ENCODE peak calls at places on chromosome 9, in nine cellular contexts. T, S, W, Y, X, M, E, J and L are unnamed samples. For H3K4me1, the result is how much of the 10 kb centered on the place peaks cover.

GRCh38 chr9:92911496-92912475 is 33.9 kb upstream of the ZNF484 start:
- DNase-seq in T (no peak), S (peak), W (no peak), Y (peak), X (no peak), M (no peak), E (no peak), J (peak), L (no peak)

GRCh38 chr9:91949293-91949945 is 609 bp downstream of the ROR2 start:
- DNase-seq in T (no peak), S (no peak), W (peak), Y (peak), X (peak), M (peak), E (peak), J (peak), L (no peak)

GRCh38 chr9:97617939-97618416 is 15.2 kb downstream of the TSTD2 start:
- DNase-seq in T (no peak), S (no peak), W (no peak), Y (no peak), X (no peak), M (no peak), E (no peak), J (no peak), L (peak)

GRCh38 chr9:84789463-84789830 is 119.9 kb downstream of the NTRK2 start:
- DNase-seq in T (no peak), S (no peak), W (no peak), Y (no peak), X (no peak), M (no peak), E (no peak), J (no peak), L (no peak)

GRCh38 chr9:92631452-92632211 is 38.3 kb downstream of the IPPK start:
- DNase-seq in T (no peak), S (no peak), W (no peak), Y (no peak), X (no peak), M (no peak), E (no peak), J (no peak), L (no peak)

GRCh38 chr9:470795-471194 is 256.1 kb downstream of the DOCK8 start:
- DNase-seq in T (no peak), S (peak), W (no peak), Y (no peak), X (peak), M (no peak), E (no peak), J (no peak), L (peak)

GRCh38 chr9:30410273-30410672 is 1974.2 kb upstream of the ACO1 start:
- DNase-seq in T (no peak), S (no peak), W (no peak), Y (no peak), X (no peak), M (no peak), E (peak), J (no peak), L (no peak)

GRCh38 chr9:129868571-129869486 is 33.6 kb downstream of the USP20 start:
- DNase-seq in T (no peak), S (peak), W (no peak), Y (no peak), X (no peak), M (peak), E (no peak), J (no peak), L (no peak)

GRCh38 chr9:106869458-106869857 is 6.5 kb downstream of the ZNF462 start:
- DNase-seq in T (no peak), S (peak), W (no peak), Y (no peak), X (peak), M (no peak), E (no peak), J (no peak), L (no peak)

GRCh38 chr9:18361621-18362020 is 112.3 kb upstream of the ADAMTSL1 start:
- DNase-seq in T (no peak), S (no peak), W (no peak), Y (no peak), X (no peak), M (no peak), E (no peak), J (no peak), L (no peak)

GRCh38 chr9:6413365-6414263 is 615 bp downstream of the UHRF2 start:
- DNase-seq in T (no peak), S (peak), W (peak), Y (peak), X (peak), M (peak), E (peak), J (peak), L (peak)

GRCh38 chr9:129235931-129236331 is 57.9 kb upstream of the IER5L start:
- DNase-seq in T (no peak), S (no peak), W (no peak), Y (no peak), X (no peak), M (peak), E (no peak), J (no peak), L (peak)

GRCh38 chr9:96450613-96451544 is 910 bp downstream of the HABP4 start:
- DNase-seq in T (no peak), S (peak), W (peak), Y (peak), X (peak), M (no peak), E (peak), J (peak), L (peak)

GRCh38 chr9:34571180-34571800 is 18.2 kb downstream of the CNTFR start:
- DNase-seq in T (no peak), S (no peak), W (peak), Y (no peak), X (no peak), M (no peak), E (no peak), J (no peak), L (no peak)

GRCh38 chr9:131258186-131258585 is 18.1 kb downstream of the FAM78A start:
- DNase-seq in T (no peak), S (no peak), W (no peak), Y (no peak), X (peak), M (no peak), E (peak), J (no peak), L (no peak)

GRCh38 chr9:134951461-134951860 is 33.7 kb upstream of the FCN1 start:
- DNase-seq in T (no peak), S (no peak), W (no peak), Y (no peak), X (no peak), M (no peak), E (no peak), J (no peak), L (no peak)

GRCh38 chr9:22039258-22039657 is 30.2 kb upstream of the CDKN2B start:
- DNase-seq in T (no peak), S (peak), W (no peak), Y (no peak), X (no peak), M (no peak), E (no peak), J (no peak), L (no peak)

GRCh38 chr9:96061293-96061987 is 185.9 kb downstream of the ERCC6L2 start:
- DNase-seq in T (peak), S (peak), W (peak), Y (peak), X (peak), M (no peak), E (peak), J (peak), L (no peak)

GRCh38 chr9:113302792-113303418 is at the start of gene RNF183:
- DNase-seq in T (no peak), S (no peak), W (no peak), Y (peak), X (no peak), M (no peak), E (peak), J (peak), L (no peak)

GRCh38 chr9:130199605-130200004 is 27.4 kb downstream of the NCS1 start:
- DNase-seq in T (no peak), S (no peak), W (no peak), Y (no peak), X (peak), M (no peak), E (no peak), J (no peak), L (no peak)

GRCh38 chr9:105173836-105174235 is 70.6 kb upstream of the SLC44A1 start:
- DNase-seq in T (no peak), S (no peak), W (no peak), Y (no peak), X (no peak), M (no peak), E (no peak), J (no peak), L (no peak)

GRCh38 chr9:129624168-129624759 is 1.7 kb upstream of the NTMT1 start:
- DNase-seq in T (peak), S (peak), W (peak), Y (peak), X (peak), M (peak), E (peak), J (peak), L (peak)

GRCh38 chr9:5832093-5832542 is 799 bp downstream of the ERMP1 start:
- DNase-seq in T (no peak), S (no peak), W (no peak), Y (no peak), X (peak), M (peak), E (no peak), J (peak), L (peak)

GRCh38 chr9:126621056-126621918 is 7.6 kb downstream of the LMX1B start:
- DNase-seq in T (no peak), S (no peak), W (no peak), Y (no peak), X (no peak), M (no peak), E (peak), J (no peak), L (no peak)

GRCh38 chr9:97895695-97896332 is 26.5 kb downstream of the TRMO start:
- DNase-seq in T (peak), S (peak), W (no peak), Y (peak), X (peak), M (peak), E (peak), J (no peak), L (peak)

GRCh38 chr9:30065888-30066287 is 2318.6 kb upstream of the ACO1 start:
- DNase-seq in T (peak), S (peak), W (no peak), Y (no peak), X (no peak), M (no peak), E (no peak), J (no peak), L (no peak)

GRCh38 chr9:131436386-131436785 is 42.5 kb downstream of the PRRC2B start:
- DNase-seq in T (no peak), S (no peak), W (no peak), Y (peak), X (no peak), M (no peak), E (peak), J (no peak), L (no peak)

GRCh38 chr9:124220551-124221451 is 36.9 kb upstream of the NEK6 start:
- DNase-seq in T (no peak), S (peak), W (peak), Y (no peak), X (peak), M (no peak), E (no peak), J (no peak), L (no peak)

GRCh38 chr9:117249799-117250198 is 165.1 kb downstream of the ASTN2 start:
- DNase-seq in T (no peak), S (no peak), W (no peak), Y (no peak), X (no peak), M (no peak), E (no peak), J (no peak), L (no peak)

GRCh38 chr9:108041551-108041950 is 552.0 kb upstream of the KLF4 start:
- DNase-seq in T (no peak), S (peak), W (no peak), Y (no peak), X (peak), M (no peak), E (no peak), J (no peak), L (no peak)

GRCh38 chr9:126031116-126031515 is 283.9 kb downstream of the PBX3 start:
- DNase-seq in T (no peak), S (no peak), W (no peak), Y (no peak), X (no peak), M (no peak), E (no peak), J (no peak), L (no peak)

GRCh38 chr9:12403721-12404120 is 289.5 kb upstream of the TYRP1 start:
- DNase-seq in T (no peak), S (no peak), W (no peak), Y (no peak), X (no peak), M (no peak), E (no peak), J (no peak), L (no peak)

DNA sequence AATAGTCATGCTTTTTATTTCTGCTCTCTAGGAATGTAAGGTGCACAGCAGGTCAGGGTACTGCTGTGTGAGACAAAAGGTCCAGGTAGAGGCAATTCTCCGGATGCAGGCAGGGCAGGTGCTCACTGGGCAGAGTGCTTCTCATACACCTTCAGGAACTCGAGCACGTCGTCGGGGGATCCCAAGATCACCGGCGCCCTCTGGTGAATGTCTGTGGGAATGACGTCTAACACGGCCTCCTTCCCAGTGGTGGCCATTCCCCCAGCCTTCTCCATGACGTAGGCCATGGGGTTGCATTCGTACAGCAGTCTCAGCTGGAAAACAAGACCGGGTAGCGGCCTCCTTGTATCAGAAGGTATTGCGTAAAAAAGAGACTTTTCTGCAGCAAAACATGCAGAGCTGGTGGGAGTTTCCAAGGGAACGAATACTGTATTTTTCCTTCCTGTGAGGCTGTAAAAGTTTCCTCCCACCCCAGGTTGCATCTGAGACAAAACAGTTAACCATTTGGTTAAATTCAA is 9.7 kb upstream of the FBP2 start:
- DNase-seq in T (peak), S (peak), W (peak), Y (peak), X (peak), M (peak), E (peak), J (peak), L (peak)
- H3K4me1 ChIP-seq in T (under half), S (under half), W (under half), Y (under half), X (under half), M (under half), E (under half), J (under half), L (half or more)

DNA sequence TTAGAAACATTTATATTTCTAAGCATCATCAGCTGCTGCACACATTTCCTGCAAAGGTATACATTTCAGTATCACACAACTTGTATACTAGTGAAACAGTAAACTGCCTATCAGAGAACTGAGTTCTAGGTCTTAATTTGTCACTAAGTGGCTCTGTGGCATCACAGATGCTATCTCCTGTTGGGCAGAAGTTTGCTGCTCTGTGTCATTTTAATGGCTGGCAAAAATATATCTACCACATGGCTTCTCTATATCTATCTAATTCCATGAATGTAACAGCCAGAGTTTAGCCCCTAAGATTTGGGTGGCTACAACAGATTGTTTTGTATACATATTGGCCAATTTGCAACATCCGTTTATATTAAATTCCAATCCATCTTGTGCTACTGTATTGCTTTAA is 1231.9 kb upstream of the C9orf72 start:
- DNase-seq in T (no peak), S (no peak), W (peak), Y (no peak), X (no peak), M (no peak), E (no peak), J (no peak), L (no peak)
- H3K4me2 ChIP-seq in T (no peak), S (no peak), W (no peak), Y (no peak), X (no peak), M (no peak), E (no peak), J (no peak), L (no peak)

GRCh38 chr9:136194540-136194939 is 10.4 kb downstream of the LHX3 start:
- DNase-seq in T (no peak), S (no peak), W (no peak), Y (no peak), X (no peak), M (no peak), E (peak), J (no peak), L (no peak)

GRCh38 chr9:136198605-136199083 is 6.3 kb downstream of the LHX3 start:
- DNase-seq in T (no peak), S (no peak), W (peak), Y (peak), X (peak), M (no peak), E (peak), J (no peak), L (no peak)

GRCh38 chr9:136197372-136197875 is 7.5 kb downstream of the LHX3 start:
- DNase-seq in T (no peak), S (no peak), W (no peak), Y (no peak), X (no peak), M (no peak), E (peak), J (no peak), L (no peak)

GRCh38 chr9:136197930-136198604 is 6.9 kb downstream of the LHX3 start:
- DNase-seq in T (no peak), S (no peak), W (no peak), Y (no peak), X (no peak), M (no peak), E (peak), J (no peak), L (no peak)

GRCh38 chr9:136196465-136197371 is 8.2 kb downstream of the LHX3 start:
- DNase-seq in T (no peak), S (peak), W (no peak), Y (no peak), X (no peak), M (no peak), E (peak), J (no peak), L (peak)
- TF ChIP-seq EZH2phosphoT487 in T (no peak), S (no peak), W (no peak), Y (peak), X (peak), M (peak), E (no peak), J (no peak), L (no peak)

DNA sequence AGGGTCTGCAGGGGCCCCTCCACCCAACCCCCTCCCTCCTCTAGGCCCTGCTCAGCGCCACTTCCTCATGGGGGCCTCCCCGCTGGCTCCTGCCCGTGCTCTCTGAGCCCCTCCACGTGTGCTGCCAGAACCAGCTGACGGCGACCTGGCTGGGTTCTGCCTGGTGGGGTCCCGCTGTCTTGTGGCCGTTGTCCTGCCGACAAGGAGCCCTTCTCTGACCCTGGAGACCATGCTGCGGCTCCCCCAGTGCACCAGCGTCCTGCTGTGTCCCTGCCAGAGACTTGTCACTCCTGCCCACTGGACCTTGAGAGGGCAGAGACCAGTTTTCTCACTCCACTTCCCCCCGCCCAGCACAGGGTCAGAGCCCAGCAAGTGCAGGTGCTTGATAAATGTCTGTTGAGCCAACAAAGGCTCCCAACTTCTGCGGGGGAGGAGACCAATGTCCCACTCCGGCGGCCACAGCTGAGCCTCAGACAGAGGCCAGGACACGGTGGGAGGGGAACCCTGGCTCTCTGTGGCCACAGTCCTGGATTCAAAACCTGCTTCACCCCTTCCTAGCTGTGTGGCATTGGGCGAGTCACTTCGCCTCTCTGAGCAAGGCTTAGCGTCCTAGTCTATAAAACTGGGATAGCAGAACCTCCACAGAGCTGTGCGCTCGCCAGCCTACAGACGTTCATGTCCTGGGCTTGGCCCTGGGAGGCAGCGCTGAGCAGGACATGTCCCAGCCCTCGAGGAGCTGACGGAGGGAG is 24.8 kb downstream of the SARDH start:
- DNase-seq in T (no peak), S (no peak), W (no peak), Y (no peak), X (no peak), M (no peak), E (no peak), J (no peak), L (peak)
- H3K4me1 ChIP-seq in T (under half), S (under half), W (under half), Y (under half), X (under half), M (under half), E (under half), J (under half), L (under half)

DNA sequence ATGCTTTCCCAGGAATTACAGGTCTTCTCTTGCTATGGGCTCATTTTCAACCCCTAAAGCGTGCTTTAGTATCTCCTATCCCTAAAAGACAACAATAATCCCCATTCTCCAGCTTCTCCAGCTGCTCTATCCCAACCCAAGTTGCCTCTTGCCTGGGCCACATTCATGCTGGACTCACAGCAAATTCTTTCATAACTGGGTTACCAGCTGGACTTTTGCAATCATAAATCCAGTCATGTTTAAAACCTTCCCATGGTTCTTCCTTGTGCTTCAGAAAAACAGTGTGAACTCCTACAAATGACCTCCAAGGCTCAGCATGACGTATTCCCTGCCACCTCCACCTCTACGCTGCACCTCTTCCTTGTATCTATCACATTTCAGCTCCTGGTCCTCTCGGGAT is 346.9 kb downstream of the GADD45G start:
- DNase-seq in T (no peak), S (no peak), W (no peak), Y (no peak), X (peak), M (no peak), E (no peak), J (no peak), L (no peak)
- H3K4me2 ChIP-seq in T (no peak), S (no peak), W (no peak), Y (no peak), X (no peak), M (no peak), E (no peak), J (no peak), L (no peak)

GRCh38 chr9:120886490-120886967 is 9.5 kb upstream of the PHF19 start:
- DNase-seq in T (no peak), S (peak), W (no peak), Y (no peak), X (peak), M (no peak), E (no peak), J (no peak), L (peak)
- TF ChIP-seq EZH2phosphoT487 in T (no peak), S (no peak), W (no peak), Y (no peak), X (no peak), M (no peak), E (no peak), J (no peak), L (no peak)